ENCODE peak calls at places on chromosomes 16 and 17, in four cellular contexts. One of them, this sample, is unnamed.

GRCh38 chr17:8002646-8003593 is 505 bp downstream of the GUCY2D start:
- DNase-seq in ecto neural progenitor cell: no peak
- DNase-seq in adrenal gland: no peak
- DNase-seq in AG04450: no peak
- DNase-seq in this sample: no peak

GRCh38 chr17:68718465-68718864 is 117.3 kb upstream of the FAM20A start:
- DNase-seq in ecto neural progenitor cell: no peak
- DNase-seq in adrenal gland: no peak
- DNase-seq in AG04450: no peak
- DNase-seq in this sample: no peak

GRCh38 chr16:19375561-19376158 is 42.0 kb upstream of the TMC5 start:
- DNase-seq in ecto neural progenitor cell: peak; percentile 50
- DNase-seq in adrenal gland: peak; percentile 75
- DNase-seq in AG04450: peak; percentile 18
- DNase-seq in this sample: no peak

GRCh38 chr16:66933776-66934137 is 445 bp downstream of the CIAO2B start:
- DNase-seq in ecto neural progenitor cell: no peak
- DNase-seq in adrenal gland: no peak
- DNase-seq in AG04450: no peak
- DNase-seq in this sample: no peak

GRCh38 chr16:23296994-23297393 is 5.1 kb upstream of the SCNN1B start:
- DNase-seq in ecto neural progenitor cell: no peak
- DNase-seq in adrenal gland: no peak
- DNase-seq in AG04450: no peak
- DNase-seq in this sample: no peak

GRCh38 chr16:4133897-4134372 is 17.7 kb upstream of the ADCY9 start:
- DNase-seq in ecto neural progenitor cell: no peak
- DNase-seq in adrenal gland: no peak
- DNase-seq in AG04450: no peak
- DNase-seq in this sample: no peak

GRCh38 chr17:60160829-60161501 is 11.2 kb downstream of the CA4 start:
- DNase-seq in ecto neural progenitor cell: peak; percentile 51
- DNase-seq in adrenal gland: no peak
- DNase-seq in AG04450: no peak
- DNase-seq in this sample: no peak

GRCh38 chr17:48541574-48542113 is 3.3 kb downstream of the HOXB2 start:
- DNase-seq in ecto neural progenitor cell: no peak
- DNase-seq in adrenal gland: peak; percentile 80
- DNase-seq in AG04450: no peak
- DNase-seq in this sample: peak; percentile 28

GRCh38 chr16:25093208-25094061 is 18.1 kb upstream of the LCMT1 start:
- DNase-seq in ecto neural progenitor cell: no peak
- DNase-seq in adrenal gland: no peak
- DNase-seq in AG04450: no peak
- DNase-seq in this sample: peak; percentile 31

GRCh38 chr17:83195330-83196087 is 116.1 kb downstream of the METRNL start:
- DNase-seq in ecto neural progenitor cell: no peak
- DNase-seq in adrenal gland: no peak
- DNase-seq in AG04450: no peak
- DNase-seq in this sample: no peak

GRCh38 chr17:77491921-77492445 is 351.2 kb downstream of the SEC14L1 start:
- DNase-seq in ecto neural progenitor cell: no peak
- DNase-seq in adrenal gland: no peak
- DNase-seq in AG04450: no peak
- DNase-seq in this sample: peak; percentile 67

This sample was measured in GM06990.